ENCODE peak calls at places on chromosomes 3 and 15, in eight cellular contexts. One of them, this sample, is unnamed.

GRCh38 chr3:158961911-158962310 is 160.1 kb downstream of the MFSD1 start:
- DNase-seq in AG04450: no peak
- DNase-seq in 8988T: no peak
- DNase-seq in fibroblast of mammary gland: peak
- DNase-seq in posterior cingulate gyrus: no peak
- DNase-seq in glutamatergic neuron: no peak
- DNase-seq in stimulated activated CD8-positive, alpha-beta memory T cell treated with anti-CD3 and anti-CD28 coated beads, Interleukin-15, amount 100 ng/mL, for 24 hours: no peak
- DNase-seq in activated CD8-positive, alpha-beta memory T cell treated with anti-CD3 and anti-CD28 coated beads for 1 hour: no peak
- DNase-seq in this sample: no peak

GRCh38 chr15:67199391-67199790 is 55.1 kb downstream of the AAGAB start:
- DNase-seq in AG04450: no peak
- DNase-seq in activated CD8-positive, alpha-beta memory T cell treated with anti-CD3 and anti-CD28 coated beads for 1 hour: no peak
- DNase-seq in glutamatergic neuron: no peak
- DNase-seq in posterior cingulate gyrus: no peak
- DNase-seq in stimulated activated CD8-positive, alpha-beta memory T cell treated with anti-CD3 and anti-CD28 coated beads, Interleukin-15, amount 100 ng/mL, for 24 hours: no peak
- DNase-seq in fibroblast of mammary gland: peak
- DNase-seq in 8988T: no peak
- DNase-seq in this sample: no peak

GRCh38 chr3:20836801-20837200 is 650.8 kb upstream of the SGO1 start:
- DNase-seq in stimulated activated CD8-positive, alpha-beta memory T cell treated with anti-CD3 and anti-CD28 coated beads, Interleukin-15, amount 100 ng/mL, for 24 hours: no peak
- DNase-seq in glutamatergic neuron: no peak
- DNase-seq in posterior cingulate gyrus: no peak
- DNase-seq in activated CD8-positive, alpha-beta memory T cell treated with anti-CD3 and anti-CD28 coated beads for 1 hour: no peak
- DNase-seq in 8988T: no peak
- DNase-seq in AG04450: no peak
- DNase-seq in fibroblast of mammary gland: no peak
- DNase-seq in this sample: no peak

GRCh38 chr3:43348852-43349574 is 62.7 kb downstream of the SNRK start:
- DNase-seq in glutamatergic neuron: no peak
- DNase-seq in fibroblast of mammary gland: no peak
- DNase-seq in activated CD8-positive, alpha-beta memory T cell treated with anti-CD3 and anti-CD28 coated beads for 1 hour: no peak
- DNase-seq in posterior cingulate gyrus: no peak
- DNase-seq in 8988T: no peak
- DNase-seq in AG04450: no peak
- DNase-seq in stimulated activated CD8-positive, alpha-beta memory T cell treated with anti-CD3 and anti-CD28 coated beads, Interleukin-15, amount 100 ng/mL, for 24 hours: no peak
- DNase-seq in this sample: no peak

GRCh38 chr3:71066849-71067261 is 516.7 kb downstream of the FOXP1 start:
- DNase-seq in stimulated activated CD8-positive, alpha-beta memory T cell treated with anti-CD3 and anti-CD28 coated beads, Interleukin-15, amount 100 ng/mL, for 24 hours: no peak
- DNase-seq in glutamatergic neuron: no peak
- DNase-seq in fibroblast of mammary gland: peak
- DNase-seq in 8988T: no peak
- DNase-seq in AG04450: no peak
- DNase-seq in activated CD8-positive, alpha-beta memory T cell treated with anti-CD3 and anti-CD28 coated beads for 1 hour: no peak
- DNase-seq in posterior cingulate gyrus: no peak
- DNase-seq in this sample: no peak

GRCh38 chr3:192060160-192060783 is 599.3 kb downstream of the PYDC2 start:
- DNase-seq in posterior cingulate gyrus: no peak
- DNase-seq in AG04450: no peak
- DNase-seq in fibroblast of mammary gland: no peak
- DNase-seq in glutamatergic neuron: no peak
- DNase-seq in activated CD8-positive, alpha-beta memory T cell treated with anti-CD3 and anti-CD28 coated beads for 1 hour: no peak
- DNase-seq in 8988T: no peak
- DNase-seq in stimulated activated CD8-positive, alpha-beta memory T cell treated with anti-CD3 and anti-CD28 coated beads, Interleukin-15, amount 100 ng/mL, for 24 hours: no peak
- DNase-seq in this sample: no peak

GRCh38 chr3:52432225-52432624 is 12.7 kb downstream of the SEMA3G start:
- DNase-seq in 8988T: no peak
- DNase-seq in fibroblast of mammary gland: no peak
- DNase-seq in stimulated activated CD8-positive, alpha-beta memory T cell treated with anti-CD3 and anti-CD28 coated beads, Interleukin-15, amount 100 ng/mL, for 24 hours: no peak
- DNase-seq in posterior cingulate gyrus: no peak
- DNase-seq in activated CD8-positive, alpha-beta memory T cell treated with anti-CD3 and anti-CD28 coated beads for 1 hour: no peak
- DNase-seq in AG04450: no peak
- DNase-seq in glutamatergic neuron: no peak
- DNase-seq in this sample: no peak

GRCh38 chr3:152909180-152909883 is 74.4 kb downstream of the P2RY1 start:
- DNase-seq in AG04450: no peak
- DNase-seq in glutamatergic neuron: no peak
- DNase-seq in stimulated activated CD8-positive, alpha-beta memory T cell treated with anti-CD3 and anti-CD28 coated beads, Interleukin-15, amount 100 ng/mL, for 24 hours: no peak
- DNase-seq in activated CD8-positive, alpha-beta memory T cell treated with anti-CD3 and anti-CD28 coated beads for 1 hour: no peak
- DNase-seq in posterior cingulate gyrus: no peak
- DNase-seq in 8988T: no peak
- DNase-seq in fibroblast of mammary gland: peak
- DNase-seq in this sample: no peak

GRCh38 chr15:69951511-69952209 is 146.1 kb downstream of the TLE3 start:
- DNase-seq in activated CD8-positive, alpha-beta memory T cell treated with anti-CD3 and anti-CD28 coated beads for 1 hour: no peak
- DNase-seq in glutamatergic neuron: no peak
- DNase-seq in 8988T: no peak
- DNase-seq in stimulated activated CD8-positive, alpha-beta memory T cell treated with anti-CD3 and anti-CD28 coated beads, Interleukin-15, amount 100 ng/mL, for 24 hours: no peak
- DNase-seq in posterior cingulate gyrus: no peak
- DNase-seq in AG04450: no peak
- DNase-seq in fibroblast of mammary gland: no peak
- DNase-seq in this sample: no peak

GRCh38 chr15:96102631-96103030 is 227.9 kb upstream of the NR2F2 start:
- DNase-seq in stimulated activated CD8-positive, alpha-beta memory T cell treated with anti-CD3 and anti-CD28 coated beads, Interleukin-15, amount 100 ng/mL, for 24 hours: no peak
- DNase-seq in AG04450: no peak
- DNase-seq in glutamatergic neuron: no peak
- DNase-seq in activated CD8-positive, alpha-beta memory T cell treated with anti-CD3 and anti-CD28 coated beads for 1 hour: no peak
- DNase-seq in posterior cingulate gyrus: no peak
- DNase-seq in fibroblast of mammary gland: no peak
- DNase-seq in 8988T: no peak
- DNase-seq in this sample: no peak

GRCh38 chr3:33426068-33426467 is 14.1 kb downstream of the UBP1 start:
- DNase-seq in AG04450: no peak
- DNase-seq in posterior cingulate gyrus: no peak
- DNase-seq in stimulated activated CD8-positive, alpha-beta memory T cell treated with anti-CD3 and anti-CD28 coated beads, Interleukin-15, amount 100 ng/mL, for 24 hours: no peak
- DNase-seq in glutamatergic neuron: no peak
- DNase-seq in activated CD8-positive, alpha-beta memory T cell treated with anti-CD3 and anti-CD28 coated beads for 1 hour: no peak
- DNase-seq in fibroblast of mammary gland: no peak
- DNase-seq in 8988T: no peak
- DNase-seq in this sample: no peak

GRCh38 chr3:113211370-113212154 is at the start of gene BOC:
- DNase-seq in 8988T: peak
- DNase-seq in activated CD8-positive, alpha-beta memory T cell treated with anti-CD3 and anti-CD28 coated beads for 1 hour: no peak
- DNase-seq in AG04450: no peak
- DNase-seq in glutamatergic neuron: peak
- DNase-seq in stimulated activated CD8-positive, alpha-beta memory T cell treated with anti-CD3 and anti-CD28 coated beads, Interleukin-15, amount 100 ng/mL, for 24 hours: no peak
- DNase-seq in posterior cingulate gyrus: no peak
- DNase-seq in fibroblast of mammary gland: peak
- DNase-seq in this sample: peak

GRCh38 chr3:49668861-49669260 is 5.3 kb upstream of the APEH start:
- DNase-seq in 8988T: no peak
- DNase-seq in posterior cingulate gyrus: no peak
- DNase-seq in glutamatergic neuron: no peak
- DNase-seq in fibroblast of mammary gland: no peak
- DNase-seq in stimulated activated CD8-positive, alpha-beta memory T cell treated with anti-CD3 and anti-CD28 coated beads, Interleukin-15, amount 100 ng/mL, for 24 hours: no peak
- DNase-seq in activated CD8-positive, alpha-beta memory T cell treated with anti-CD3 and anti-CD28 coated beads for 1 hour: no peak
- DNase-seq in AG04450: no peak
- DNase-seq in this sample: no peak

GRCh38 chr3:30473374-30474051 is 132.9 kb upstream of the TGFBR2 start:
- DNase-seq in stimulated activated CD8-positive, alpha-beta memory T cell treated with anti-CD3 and anti-CD28 coated beads, Interleukin-15, amount 100 ng/mL, for 24 hours: no peak
- DNase-seq in 8988T: no peak
- DNase-seq in posterior cingulate gyrus: no peak
- DNase-seq in fibroblast of mammary gland: peak
- DNase-seq in activated CD8-positive, alpha-beta memory T cell treated with anti-CD3 and anti-CD28 coated beads for 1 hour: no peak
- DNase-seq in AG04450: no peak
- DNase-seq in glutamatergic neuron: no peak
- DNase-seq in this sample: no peak

GRCh38 chr3:4507010-4507596 is 14.0 kb downstream of the ITPR1 start:
- DNase-seq in glutamatergic neuron: no peak
- DNase-seq in AG04450: no peak
- DNase-seq in stimulated activated CD8-positive, alpha-beta memory T cell treated with anti-CD3 and anti-CD28 coated beads, Interleukin-15, amount 100 ng/mL, for 24 hours: no peak
- DNase-seq in posterior cingulate gyrus: no peak
- DNase-seq in 8988T: no peak
- DNase-seq in activated CD8-positive, alpha-beta memory T cell treated with anti-CD3 and anti-CD28 coated beads for 1 hour: no peak
- DNase-seq in fibroblast of mammary gland: peak
- DNase-seq in this sample: no peak

GRCh38 chr3:131903988-131904415 is 130.8 kb downstream of the CPNE4 start:
- DNase-seq in fibroblast of mammary gland: peak
- DNase-seq in 8988T: peak
- DNase-seq in activated CD8-positive, alpha-beta memory T cell treated with anti-CD3 and anti-CD28 coated beads for 1 hour: no peak
- DNase-seq in stimulated activated CD8-positive, alpha-beta memory T cell treated with anti-CD3 and anti-CD28 coated beads, Interleukin-15, amount 100 ng/mL, for 24 hours: no peak
- DNase-seq in AG04450: peak
- DNase-seq in glutamatergic neuron: no peak
- DNase-seq in posterior cingulate gyrus: no peak
- DNase-seq in this sample: no peak

GRCh38 chr3:115518100-115518852 is 105.0 kb upstream of the GAP43 start:
- DNase-seq in 8988T: no peak
- DNase-seq in glutamatergic neuron: no peak
- DNase-seq in fibroblast of mammary gland: peak
- DNase-seq in AG04450: peak
- DNase-seq in stimulated activated CD8-positive, alpha-beta memory T cell treated with anti-CD3 and anti-CD28 coated beads, Interleukin-15, amount 100 ng/mL, for 24 hours: no peak
- DNase-seq in activated CD8-positive, alpha-beta memory T cell treated with anti-CD3 and anti-CD28 coated beads for 1 hour: no peak
- DNase-seq in posterior cingulate gyrus: no peak
- DNase-seq in this sample: no peak

GRCh38 chr3:135862361-135862760 is 103.2 kb upstream of the PPP2R3A start:
- DNase-seq in posterior cingulate gyrus: no peak
- DNase-seq in 8988T: no peak
- DNase-seq in activated CD8-positive, alpha-beta memory T cell treated with anti-CD3 and anti-CD28 coated beads for 1 hour: no peak
- DNase-seq in glutamatergic neuron: no peak
- DNase-seq in AG04450: no peak
- DNase-seq in stimulated activated CD8-positive, alpha-beta memory T cell treated with anti-CD3 and anti-CD28 coated beads, Interleukin-15, amount 100 ng/mL, for 24 hours: no peak
- DNase-seq in fibroblast of mammary gland: peak
- DNase-seq in this sample: no peak

GRCh38 chr3:13714251-13714916 is 165.5 kb downstream of the FBLN2 start:
- DNase-seq in glutamatergic neuron: no peak
- DNase-seq in activated CD8-positive, alpha-beta memory T cell treated with anti-CD3 and anti-CD28 coated beads for 1 hour: no peak
- DNase-seq in stimulated activated CD8-positive, alpha-beta memory T cell treated with anti-CD3 and anti-CD28 coated beads, Interleukin-15, amount 100 ng/mL, for 24 hours: no peak
- DNase-seq in fibroblast of mammary gland: no peak
- DNase-seq in AG04450: no peak
- DNase-seq in 8988T: no peak
- DNase-seq in posterior cingulate gyrus: no peak
- DNase-seq in this sample: no peak

GRCh38 chr15:68871507-68871906 is 50.8 kb upstream of the ANP32A start:
- DNase-seq in activated CD8-positive, alpha-beta memory T cell treated with anti-CD3 and anti-CD28 coated beads for 1 hour: no peak
- DNase-seq in AG04450: no peak
- DNase-seq in stimulated activated CD8-positive, alpha-beta memory T cell treated with anti-CD3 and anti-CD28 coated beads, Interleukin-15, amount 100 ng/mL, for 24 hours: no peak
- DNase-seq in posterior cingulate gyrus: no peak
- DNase-seq in glutamatergic neuron: no peak
- DNase-seq in 8988T: no peak
- DNase-seq in fibroblast of mammary gland: no peak
- DNase-seq in this sample: no peak

GRCh38 chr15:60026555-60026954 is 22.4 kb downstream of the FOXB1 start:
- DNase-seq in posterior cingulate gyrus: no peak
- DNase-seq in 8988T: no peak
- DNase-seq in AG04450: no peak
- DNase-seq in glutamatergic neuron: no peak
- DNase-seq in activated CD8-positive, alpha-beta memory T cell treated with anti-CD3 and anti-CD28 coated beads for 1 hour: no peak
- DNase-seq in stimulated activated CD8-positive, alpha-beta memory T cell treated with anti-CD3 and anti-CD28 coated beads, Interleukin-15, amount 100 ng/mL, for 24 hours: no peak
- DNase-seq in fibroblast of mammary gland: no peak
- DNase-seq in this sample: no peak

GRCh38 chr15:57500979-57501576 is 90.6 kb upstream of the MYZAP start:
- DNase-seq in 8988T: no peak
- DNase-seq in posterior cingulate gyrus: no peak
- DNase-seq in stimulated activated CD8-positive, alpha-beta memory T cell treated with anti-CD3 and anti-CD28 coated beads, Interleukin-15, amount 100 ng/mL, for 24 hours: no peak
- DNase-seq in glutamatergic neuron: no peak
- DNase-seq in AG04450: no peak
- DNase-seq in activated CD8-positive, alpha-beta memory T cell treated with anti-CD3 and anti-CD28 coated beads for 1 hour: no peak
- DNase-seq in fibroblast of mammary gland: peak
- DNase-seq in this sample: no peak

GRCh38 chr3:33789183-33789954 is 9.1 kb upstream of the PDCD6IP start:
- DNase-seq in 8988T: no peak
- DNase-seq in AG04450: no peak
- DNase-seq in glutamatergic neuron: no peak
- DNase-seq in posterior cingulate gyrus: no peak
- DNase-seq in stimulated activated CD8-positive, alpha-beta memory T cell treated with anti-CD3 and anti-CD28 coated beads, Interleukin-15, amount 100 ng/mL, for 24 hours: no peak
- DNase-seq in fibroblast of mammary gland: no peak
- DNase-seq in activated CD8-positive, alpha-beta memory T cell treated with anti-CD3 and anti-CD28 coated beads for 1 hour: no peak
- DNase-seq in this sample: no peak

GRCh38 chr15:71344316-71344715 is 229.0 kb downstream of the THSD4 start:
- DNase-seq in AG04450: no peak
- DNase-seq in 8988T: no peak
- DNase-seq in fibroblast of mammary gland: no peak
- DNase-seq in stimulated activated CD8-positive, alpha-beta memory T cell treated with anti-CD3 and anti-CD28 coated beads, Interleukin-15, amount 100 ng/mL, for 24 hours: no peak
- DNase-seq in activated CD8-positive, alpha-beta memory T cell treated with anti-CD3 and anti-CD28 coated beads for 1 hour: no peak
- DNase-seq in posterior cingulate gyrus: no peak
- DNase-seq in glutamatergic neuron: no peak
- DNase-seq in this sample: no peak

GRCh38 chr3:113914646-113915045 is 33.2 kb upstream of the ZDHHC23 start:
- DNase-seq in activated CD8-positive, alpha-beta memory T cell treated with anti-CD3 and anti-CD28 coated beads for 1 hour: no peak
- DNase-seq in 8988T: no peak
- DNase-seq in fibroblast of mammary gland: peak
- DNase-seq in stimulated activated CD8-positive, alpha-beta memory T cell treated with anti-CD3 and anti-CD28 coated beads, Interleukin-15, amount 100 ng/mL, for 24 hours: no peak
- DNase-seq in posterior cingulate gyrus: no peak
- DNase-seq in AG04450: no peak
- DNase-seq in glutamatergic neuron: no peak
- DNase-seq in this sample: no peak

GRCh38 chr3:158791259-158791920 is 10.5 kb upstream of the MFSD1 start:
- DNase-seq in glutamatergic neuron: no peak
- DNase-seq in AG04450: no peak
- DNase-seq in posterior cingulate gyrus: no peak
- DNase-seq in fibroblast of mammary gland: peak
- DNase-seq in stimulated activated CD8-positive, alpha-beta memory T cell treated with anti-CD3 and anti-CD28 coated beads, Interleukin-15, amount 100 ng/mL, for 24 hours: no peak
- DNase-seq in 8988T: no peak
- DNase-seq in activated CD8-positive, alpha-beta memory T cell treated with anti-CD3 and anti-CD28 coated beads for 1 hour: no peak
- DNase-seq in this sample: no peak

GRCh38 chr15:33242669-33243191 is 48.2 kb upstream of the FMN1 start:
- DNase-seq in AG04450: no peak
- DNase-seq in fibroblast of mammary gland: peak
- DNase-seq in posterior cingulate gyrus: no peak
- DNase-seq in stimulated activated CD8-positive, alpha-beta memory T cell treated with anti-CD3 and anti-CD28 coated beads, Interleukin-15, amount 100 ng/mL, for 24 hours: no peak
- DNase-seq in glutamatergic neuron: no peak
- DNase-seq in 8988T: no peak
- DNase-seq in activated CD8-positive, alpha-beta memory T cell treated with anti-CD3 and anti-CD28 coated beads for 1 hour: no peak
- DNase-seq in this sample: no peak

GRCh38 chr3:139044366-139045210 is at the start of gene PRR23C:
- DNase-seq in AG04450: no peak
- DNase-seq in activated CD8-positive, alpha-beta memory T cell treated with anti-CD3 and anti-CD28 coated beads for 1 hour: no peak
- DNase-seq in glutamatergic neuron: no peak
- DNase-seq in posterior cingulate gyrus: no peak
- DNase-seq in stimulated activated CD8-positive, alpha-beta memory T cell treated with anti-CD3 and anti-CD28 coated beads, Interleukin-15, amount 100 ng/mL, for 24 hours: no peak
- DNase-seq in 8988T: no peak
- DNase-seq in fibroblast of mammary gland: no peak
- DNase-seq in this sample: no peak

GRCh38 chr3:136952292-136952691 is 5.5 kb upstream of the IL20RB start:
- DNase-seq in stimulated activated CD8-positive, alpha-beta memory T cell treated with anti-CD3 and anti-CD28 coated beads, Interleukin-15, amount 100 ng/mL, for 24 hours: no peak
- DNase-seq in fibroblast of mammary gland: peak
- DNase-seq in 8988T: no peak
- DNase-seq in AG04450: peak
- DNase-seq in activated CD8-positive, alpha-beta memory T cell treated with anti-CD3 and anti-CD28 coated beads for 1 hour: no peak
- DNase-seq in posterior cingulate gyrus: no peak
- DNase-seq in glutamatergic neuron: no peak
- DNase-seq in this sample: no peak

GRCh38 chr3:180646187-180646790 is 33.0 kb downstream of the CCDC39 start:
- DNase-seq in AG04450: no peak
- DNase-seq in 8988T: no peak
- DNase-seq in posterior cingulate gyrus: no peak
- DNase-seq in stimulated activated CD8-positive, alpha-beta memory T cell treated with anti-CD3 and anti-CD28 coated beads, Interleukin-15, amount 100 ng/mL, for 24 hours: no peak
- DNase-seq in glutamatergic neuron: no peak
- DNase-seq in activated CD8-positive, alpha-beta memory T cell treated with anti-CD3 and anti-CD28 coated beads for 1 hour: no peak
- DNase-seq in fibroblast of mammary gland: peak
- DNase-seq in this sample: no peak

GRCh38 chr3:125212096-125212508 is 446 bp downstream of the SLC12A8 start:
- DNase-seq in fibroblast of mammary gland: no peak
- DNase-seq in 8988T: no peak
- DNase-seq in activated CD8-positive, alpha-beta memory T cell treated with anti-CD3 and anti-CD28 coated beads for 1 hour: no peak
- DNase-seq in glutamatergic neuron: peak
- DNase-seq in AG04450: no peak
- DNase-seq in stimulated activated CD8-positive, alpha-beta memory T cell treated with anti-CD3 and anti-CD28 coated beads, Interleukin-15, amount 100 ng/mL, for 24 hours: no peak
- DNase-seq in posterior cingulate gyrus: no peak
- DNase-seq in this sample: peak

GRCh38 chr15:39736646-39737550 is 45.7 kb downstream of the FSIP1 start:
- DNase-seq in fibroblast of mammary gland: no peak
- DNase-seq in stimulated activated CD8-positive, alpha-beta memory T cell treated with anti-CD3 and anti-CD28 coated beads, Interleukin-15, amount 100 ng/mL, for 24 hours: no peak
- DNase-seq in glutamatergic neuron: peak
- DNase-seq in 8988T: no peak
- DNase-seq in posterior cingulate gyrus: no peak
- DNase-seq in activated CD8-positive, alpha-beta memory T cell treated with anti-CD3 and anti-CD28 coated beads for 1 hour: no peak
- DNase-seq in AG04450: no peak
- DNase-seq in this sample: no peak

GRCh38 chr3:46974421-46975227 is 1.9 kb downstream of the CCDC12 start:
- DNase-seq in 8988T: no peak
- DNase-seq in activated CD8-positive, alpha-beta memory T cell treated with anti-CD3 and anti-CD28 coated beads for 1 hour: no peak
- DNase-seq in fibroblast of mammary gland: no peak
- DNase-seq in AG04450: no peak
- DNase-seq in stimulated activated CD8-positive, alpha-beta memory T cell treated with anti-CD3 and anti-CD28 coated beads, Interleukin-15, amount 100 ng/mL, for 24 hours: no peak
- DNase-seq in posterior cingulate gyrus: no peak
- DNase-seq in glutamatergic neuron: no peak
- DNase-seq in this sample: no peak

GRCh38 chr3:87575538-87575937 is 299.2 kb upstream of the POU1F1 start:
- DNase-seq in fibroblast of mammary gland: no peak
- DNase-seq in stimulated activated CD8-positive, alpha-beta memory T cell treated with anti-CD3 and anti-CD28 coated beads, Interleukin-15, amount 100 ng/mL, for 24 hours: no peak
- DNase-seq in glutamatergic neuron: no peak
- DNase-seq in posterior cingulate gyrus: no peak
- DNase-seq in activated CD8-positive, alpha-beta memory T cell treated with anti-CD3 and anti-CD28 coated beads for 1 hour: no peak
- DNase-seq in 8988T: no peak
- DNase-seq in AG04450: no peak
- DNase-seq in this sample: no peak